ENCODE peak calls at places on chromosomes 5 and 9, in nine cellular contexts. O, A, Z, I, Q, C, U, W and T are unnamed samples.

GRCh38 chr5:135085133-135085935 is 51.3 kb upstream of the PITX1 start:
- DNase-seq in O (no peak), A (no peak), Z (no peak), I (no peak), Q (no peak), C (no peak), U (peak), W (no peak), T (no peak)

GRCh38 chr5:133681896-133682295 is 69.6 kb upstream of the FSTL4 start:
- DNase-seq in O (no peak), A (no peak), Z (no peak), I (no peak), Q (no peak), C (no peak), U (no peak), W (no peak), T (peak)

GRCh38 chr5:1381370-1382247 is 36.7 kb upstream of the CLPTM1L start:
- DNase-seq in O (no peak), A (no peak), Z (no peak), I (no peak), Q (no peak), C (no peak), U (no peak), W (no peak), T (no peak)

GRCh38 chr9:38003946-38004808 is 64.8 kb downstream of the SHB start:
- DNase-seq in O (no peak), A (no peak), Z (no peak), I (no peak), Q (no peak), C (no peak), U (no peak), W (no peak), T (no peak)

GRCh38 chr9:126698756-126699155 is 85.0 kb downstream of the LMX1B start:
- DNase-seq in O (no peak), A (no peak), Z (no peak), I (no peak), Q (no peak), C (no peak), U (no peak), W (peak), T (peak)

GRCh38 chr5:95879661-95880060 is 57.1 kb upstream of the GLRX start:
- DNase-seq in O (no peak), A (no peak), Z (no peak), I (no peak), Q (no peak), C (no peak), U (no peak), W (no peak), T (no peak)

GRCh38 chr5:131671994-131672655 is 37.1 kb upstream of the RAPGEF6 start:
- DNase-seq in O (peak), A (peak), Z (no peak), I (no peak), Q (no peak), C (no peak), U (no peak), W (no peak), T (no peak)

GRCh38 chr5:92909545-92909962 is 671.5 kb downstream of the NR2F1-AS1 start:
- DNase-seq in O (peak), A (peak), Z (no peak), I (peak), Q (no peak), C (no peak), U (no peak), W (no peak), T (peak)

GRCh38 chr9:93300175-93300572 is 116.2 kb downstream of the WNK2 start:
- DNase-seq in O (no peak), A (no peak), Z (peak), I (no peak), Q (no peak), C (no peak), U (no peak), W (no peak), T (peak)

GRCh38 chr9:113573303-113573958 is 109.9 kb downstream of the RGS3 start:
- DNase-seq in O (no peak), A (no peak), Z (no peak), I (no peak), Q (no peak), C (no peak), U (no peak), W (peak), T (peak)

GRCh38 chr5:173430394-173430793 is 102.2 kb upstream of the STC2 start:
- DNase-seq in O (no peak), A (no peak), Z (no peak), I (no peak), Q (no peak), C (no peak), U (no peak), W (no peak), T (no peak)

GRCh38 chr5:565782-566445 is 41.7 kb upstream of the SLC9A3 start:
- DNase-seq in O (peak), A (peak), Z (no peak), I (no peak), Q (no peak), C (no peak), U (no peak), W (no peak), T (peak)

GRCh38 chr9:14511452-14511851 is 181.8 kb downstream of the ZDHHC21 start:
- DNase-seq in O (no peak), A (no peak), Z (no peak), I (no peak), Q (no peak), C (no peak), U (no peak), W (no peak), T (no peak)

GRCh38 chr5:35859101-35859661 is 2.5 kb downstream of the IL7R start:
- DNase-seq in O (peak), A (no peak), Z (no peak), I (peak), Q (no peak), C (no peak), U (no peak), W (no peak), T (no peak)

GRCh38 chr5:76527685-76528161 is 95.5 kb downstream of the F2RL2 start:
- DNase-seq in O (peak), A (no peak), Z (no peak), I (no peak), Q (no peak), C (no peak), U (no peak), W (no peak), T (no peak)

GRCh38 chr9:135151905-135152304 is 64.4 kb downstream of the OLFM1 start:
- DNase-seq in O (no peak), A (no peak), Z (no peak), I (no peak), Q (no peak), C (no peak), U (no peak), W (no peak), T (no peak)

GRCh38 chr5:98341038-98341710 is 432.3 kb upstream of the RGMB start:
- DNase-seq in O (peak), A (peak), Z (no peak), I (no peak), Q (no peak), C (no peak), U (no peak), W (no peak), T (no peak)

GRCh38 chr5:16855475-16855874 is 80.6 kb downstream of the MYO10 start:
- DNase-seq in O (no peak), A (peak), Z (no peak), I (no peak), Q (no peak), C (no peak), U (no peak), W (no peak), T (no peak)

GRCh38 chr5:134511796-134512660 is 13.4 kb upstream of the JADE2 start:
- DNase-seq in O (no peak), A (peak), Z (peak), I (peak), Q (no peak), C (no peak), U (no peak), W (peak), T (peak)

GRCh38 chr5:31407921-31408714 is 123.8 kb downstream of the DROSHA start:
- DNase-seq in O (peak), A (no peak), Z (no peak), I (no peak), Q (no peak), C (no peak), U (no peak), W (no peak), T (no peak)

GRCh38 chr5:61162832-61163567 is 732 bp upstream of the SMIM15 start:
- DNase-seq in O (peak), A (peak), Z (no peak), I (peak), Q (peak), C (no peak), U (no peak), W (no peak), T (no peak)

GRCh38 chr5:142743677-142744441 is 26.3 kb upstream of the ARHGAP26 start:
- DNase-seq in O (peak), A (peak), Z (no peak), I (no peak), Q (no peak), C (no peak), U (no peak), W (no peak), T (no peak)

GRCh38 chr5:154010660-154011059 is 28.1 kb downstream of the FAM114A2 start:
- DNase-seq in O (no peak), A (no peak), Z (no peak), I (no peak), Q (no peak), C (no peak), U (no peak), W (no peak), T (no peak)

GRCh38 chr9:33445941-33446506 is 1.4 kb downstream of the AQP3 start:
- DNase-seq in O (no peak), A (no peak), Z (no peak), I (no peak), Q (peak), C (no peak), U (no peak), W (no peak), T (no peak)